ENCODE peak calls at places on chromosomes 4 and X, in eight cellular contexts. One of them, this sample, is unnamed.

GRCh38 chr4:154944996-154945395 is 163.9 kb downstream of the RBM46 start:
- DNase-seq in neural progenitor cell: no peak
- DNase-seq in RWPE1: no peak
- DNase-seq in NCI-H1105 treated with DMSO at 0.1 percent for 48 hours: no peak
- DNase-seq in myocyte: no peak
- DNase-seq in dorsolateral prefrontal cortex: no peak
- DNase-seq in adrenal gland: no peak
- DNase-seq in H9: no peak
- DNase-seq in this sample: no peak

GRCh38 chrX:29952016-29952415 is 263.3 kb upstream of the MAGEB2 start:
- DNase-seq in NCI-H1105 treated with DMSO at 0.1 percent for 48 hours: no peak
- DNase-seq in adrenal gland: no peak
- DNase-seq in H9: no peak
- DNase-seq in myocyte: no peak
- DNase-seq in RWPE1: no peak
- DNase-seq in dorsolateral prefrontal cortex: no peak
- DNase-seq in neural progenitor cell: no peak
- DNase-seq in this sample: no peak

GRCh38 chr4:7375427-7375826 is 59.3 kb downstream of the PSAPL1 start:
- DNase-seq in neural progenitor cell: no peak
- DNase-seq in myocyte: no peak
- DNase-seq in dorsolateral prefrontal cortex: no peak
- DNase-seq in RWPE1: no peak
- DNase-seq in adrenal gland: no peak
- DNase-seq in H9: no peak
- DNase-seq in NCI-H1105 treated with DMSO at 0.1 percent for 48 hours: no peak
- DNase-seq in this sample: no peak

GRCh38 chr4:113708250-113708649 is 53.3 kb downstream of the CAMK2D start:
- DNase-seq in adrenal gland: no peak
- DNase-seq in RWPE1: no peak
- DNase-seq in dorsolateral prefrontal cortex: no peak
- DNase-seq in H9: no peak
- DNase-seq in neural progenitor cell: no peak
- DNase-seq in myocyte: peak
- DNase-seq in NCI-H1105 treated with DMSO at 0.1 percent for 48 hours: no peak
- DNase-seq in this sample: no peak

GRCh38 chrX:25066131-25066530 is 50.4 kb upstream of the ARX start:
- DNase-seq in dorsolateral prefrontal cortex: no peak
- DNase-seq in adrenal gland: no peak
- DNase-seq in myocyte: no peak
- DNase-seq in neural progenitor cell: no peak
- DNase-seq in H9: no peak
- DNase-seq in RWPE1: no peak
- DNase-seq in NCI-H1105 treated with DMSO at 0.1 percent for 48 hours: no peak
- DNase-seq in this sample: no peak

GRCh38 chr4:1746265-1746691 is 25.0 kb downstream of the TACC3 start:
- DNase-seq in H9: peak
- DNase-seq in RWPE1: peak
- DNase-seq in myocyte: peak
- DNase-seq in dorsolateral prefrontal cortex: peak
- DNase-seq in adrenal gland: peak
- DNase-seq in NCI-H1105 treated with DMSO at 0.1 percent for 48 hours: peak
- DNase-seq in neural progenitor cell: peak
- DNase-seq in this sample: peak

GRCh38 chr4:153211986-153212720 is 7.9 kb downstream of the TRIM2 start:
- DNase-seq in myocyte: no peak
- DNase-seq in dorsolateral prefrontal cortex: no peak
- DNase-seq in H9: no peak
- DNase-seq in NCI-H1105 treated with DMSO at 0.1 percent for 48 hours: no peak
- DNase-seq in adrenal gland: no peak
- DNase-seq in RWPE1: no peak
- DNase-seq in neural progenitor cell: no peak
- DNase-seq in this sample: no peak

GRCh38 chr4:124459922-124460301 is 252.6 kb downstream of the ANKRD50 start:
- DNase-seq in NCI-H1105 treated with DMSO at 0.1 percent for 48 hours: no peak
- DNase-seq in dorsolateral prefrontal cortex: no peak
- DNase-seq in adrenal gland: no peak
- DNase-seq in RWPE1: no peak
- DNase-seq in neural progenitor cell: peak
- DNase-seq in myocyte: peak
- DNase-seq in H9: peak
- DNase-seq in this sample: no peak

GRCh38 chrX:124232523-124233201 is 99.8 kb upstream of the TEX13D start:
- DNase-seq in RWPE1: no peak
- DNase-seq in dorsolateral prefrontal cortex: no peak
- DNase-seq in adrenal gland: no peak
- DNase-seq in H9: no peak
- DNase-seq in neural progenitor cell: no peak
- DNase-seq in NCI-H1105 treated with DMSO at 0.1 percent for 48 hours: no peak
- DNase-seq in myocyte: no peak
- DNase-seq in this sample: no peak

GRCh38 chr4:119049342-119049741 is 86.3 kb upstream of the MYOZ2 start:
- DNase-seq in adrenal gland: no peak
- DNase-seq in dorsolateral prefrontal cortex: no peak
- DNase-seq in RWPE1: no peak
- DNase-seq in myocyte: no peak
- DNase-seq in neural progenitor cell: no peak
- DNase-seq in H9: no peak
- DNase-seq in NCI-H1105 treated with DMSO at 0.1 percent for 48 hours: no peak
- DNase-seq in this sample: no peak

GRCh38 chr4:23005691-23006090 is 313.0 kb downstream of the GBA3 start:
- DNase-seq in RWPE1: no peak
- DNase-seq in myocyte: peak
- DNase-seq in NCI-H1105 treated with DMSO at 0.1 percent for 48 hours: no peak
- DNase-seq in H9: no peak
- DNase-seq in neural progenitor cell: no peak
- DNase-seq in dorsolateral prefrontal cortex: no peak
- DNase-seq in adrenal gland: no peak
- DNase-seq in this sample: no peak

GRCh38 chrX:65985922-65986588 is 53.8 kb downstream of the VSIG4 start:
- DNase-seq in NCI-H1105 treated with DMSO at 0.1 percent for 48 hours: peak
- DNase-seq in myocyte: peak
- DNase-seq in adrenal gland: peak
- DNase-seq in neural progenitor cell: peak
- DNase-seq in dorsolateral prefrontal cortex: no peak
- DNase-seq in RWPE1: peak
- DNase-seq in H9: peak
- DNase-seq in this sample: peak

GRCh38 chrX:24487576-24487975 is 22.5 kb downstream of the PDK3 start:
- DNase-seq in H9: no peak
- DNase-seq in RWPE1: no peak
- DNase-seq in NCI-H1105 treated with DMSO at 0.1 percent for 48 hours: peak
- DNase-seq in adrenal gland: no peak
- DNase-seq in neural progenitor cell: no peak
- DNase-seq in myocyte: no peak
- DNase-seq in dorsolateral prefrontal cortex: no peak
- DNase-seq in this sample: no peak

This sample was measured in HCT116.